ENCODE peak calls at places on chromosomes 7 and 10, in seven cellular contexts. S is endodermal cell, H is AG09319, G is lower lobe of right lung, P is astrocyte of the spinal cord, W is nephron progenitor cell, F is IMR-90. X is an unnamed sample.

GRCh38 chr10:110528224-110528997 is 30.7 kb downstream of the DUSP5 start:
- DNase-seq in F (no peak), H (no peak), W (no peak), S (peak), P (peak), G (no peak), X (no peak)

GRCh38 chr7:155881471-155882350 is 69.4 kb upstream of the SHH start:
- DNase-seq in W (no peak), G (no peak), S (peak), P (no peak), H (no peak), F (no peak), X (no peak)

GRCh38 chr7:142709921-142710320 is 39.4 kb upstream of the PRSS1 start:
- DNase-seq in H (no peak), P (no peak), S (no peak), F (no peak), G (no peak), W (no peak), X (no peak)

GRCh38 chr10:51502124-51502523 is 197.3 kb downstream of the CSTF2T start:
- DNase-seq in F (peak), H (no peak), G (no peak), W (no peak), P (no peak), S (no peak), X (no peak)

GRCh38 chr7:131556912-131557457 is 557 bp upstream of the PODXL start:
- DNase-seq in P (no peak), W (no peak), F (no peak), S (peak), H (no peak), G (no peak), X (no peak)

GRCh38 chr10:116960066-116960465 is 44.9 kb downstream of the SHTN1 start:
- DNase-seq in F (peak), P (peak), G (no peak), S (no peak), H (no peak), W (no peak), X (no peak)

GRCh38 chr10:118982366-118982765 is 47.1 kb upstream of the NANOS1 start:
- DNase-seq in S (peak), P (no peak), G (no peak), W (no peak), F (no peak), H (no peak), X (no peak)

GRCh38 chr7:25216837-25217236 is 11.4 kb downstream of the NPVF start:
- DNase-seq in F (peak), W (no peak), G (no peak), P (peak), H (no peak), S (no peak), X (no peak)

GRCh38 chr10:78899098-78899754 is 169.5 kb upstream of the ZMIZ1 start:
- DNase-seq in W (no peak), F (no peak), P (no peak), S (no peak), G (no peak), H (no peak), X (no peak)

GRCh38 chr7:68955656-68956055 is 642.6 kb upstream of the AUTS2 start:
- DNase-seq in G (no peak), H (no peak), F (no peak), W (no peak), S (no peak), P (no peak), X (no peak)

GRCh38 chr7:158829021-158829341 is 328 bp downstream of the ESYT2 start:
- DNase-seq in P (peak), F (peak), W (no peak), S (peak), G (peak), H (peak), X (peak)
- TF ChIP-seq CTCF in P (no peak), F (no peak), W (no peak), S (no peak), G (no peak), H (no peak), X (no peak)

GRCh38 chr7:126790763-126791162 is 462.0 kb downstream of the GRM8 start:
- DNase-seq in H (no peak), P (no peak), F (no peak), W (no peak), G (no peak), S (no peak), X (no peak)
- TF ChIP-seq CTCF in H (no peak), P (peak), F (no peak), W (no peak), G (no peak), S (peak), X (peak)

DNA sequence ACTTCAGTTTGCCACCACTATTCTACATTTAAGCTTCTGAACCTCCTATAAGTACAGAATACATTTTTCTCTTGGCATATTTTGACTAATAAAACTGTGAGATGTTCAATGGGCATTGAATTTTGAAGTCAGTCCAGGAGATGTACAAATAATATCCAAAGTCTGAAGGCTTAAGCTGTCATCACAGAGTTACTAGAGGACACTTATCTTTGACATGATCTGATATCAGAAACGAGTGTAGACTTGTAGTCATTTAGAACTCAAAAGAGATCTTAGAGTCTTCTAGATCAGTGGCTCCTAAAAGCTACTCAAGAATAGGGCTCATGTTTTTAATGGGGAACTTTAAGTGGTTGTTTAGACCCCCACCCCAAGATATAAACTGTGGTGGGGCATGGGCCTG is 160.5 kb downstream of the ARID5B start:
- DNase-seq in W (no peak), P (no peak), S (no peak), H (no peak), G (no peak), F (no peak), X (no peak)
- TF ChIP-seq CTCF in W (no peak), P (no peak), S (no peak), H (no peak), G (no peak), F (no peak), X (no peak)

GRCh38 chr10:4839353-4839752 is 13.3 kb downstream of the AKR1E2 start:
- DNase-seq in G (no peak), H (no peak), F (no peak), W (no peak), S (no peak), P (no peak), X (no peak)
- TF ChIP-seq CTCF in G (no peak), H (no peak), F (no peak), W (no peak), S (peak), P (no peak), X (no peak)

DNA sequence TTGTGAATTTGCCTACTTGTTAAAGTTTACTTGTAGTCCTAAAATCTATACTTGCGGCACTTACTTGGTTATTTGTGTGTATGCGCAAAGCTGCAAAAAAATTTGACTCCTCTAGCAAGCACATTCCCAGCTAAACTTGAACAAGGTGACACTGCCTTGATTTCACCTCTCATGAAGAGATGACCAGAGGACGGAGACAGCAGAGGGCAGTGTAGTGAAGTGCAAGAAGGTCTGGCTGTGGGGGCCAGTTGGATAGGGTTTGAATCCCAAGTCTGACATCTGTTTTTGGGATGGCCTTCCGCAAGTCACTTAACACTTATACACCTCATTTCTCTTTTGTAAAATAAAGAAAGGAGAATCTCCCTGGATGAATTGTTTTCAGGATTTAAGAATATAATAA is 15.7 kb downstream of the SLK start:
- DNase-seq in G (no peak), F (no peak), S (peak), P (no peak), H (no peak), W (peak), X (peak)
- TF ChIP-seq CTCF in G (no peak), F (peak), S (peak), P (peak), H (no peak), W (no peak), X (no peak)

GRCh38 chr10:92757066-92757716 is 67.4 kb downstream of the HHEX start:
- DNase-seq in P (peak), W (peak), G (peak), H (peak), S (peak), F (peak), X (peak)
- TF ChIP-seq CTCF in P (no peak), W (no peak), G (peak), H (peak), S (peak), F (peak), X (no peak)

GRCh38 chr7:7354674-7355073 is 172.3 kb downstream of the C1GALT1 start:
- DNase-seq in H (no peak), F (no peak), S (peak), W (no peak), G (no peak), P (no peak), X (no peak)
- TF ChIP-seq CTCF in H (no peak), F (no peak), S (no peak), W (no peak), G (no peak), P (no peak), X (no peak)